ENCODE peak calls at places on chromosomes 11 and 22, in six cellular contexts. C is PC-3; B is MM.1S; F is thoracic aorta; H is CD8-positive, alpha-beta memory T cell; E is left lung. L is an unnamed sample. For H3K9me3, the result is how much of the 10 kb centered on the place peaks cover.

GRCh38 chr11:61976420-61976800 is 9.0 kb upstream of the FTH1 start:
- DNase-seq in H (no peak), F (no peak), C (no peak), E (no peak), B (no peak), L (no peak)

GRCh38 chr22:27992294-27993165 is 73.5 kb upstream of the PITPNB start:
- DNase-seq in E (peak), B (no peak), H (no peak), C (no peak), F (no peak), L (no peak)

GRCh38 chr11:86492370-86493030 is 117.8 kb downstream of the CCDC81 start:
- DNase-seq in E (no peak), C (no peak), F (no peak), B (no peak), H (no peak), L (no peak)

GRCh38 chr22:42792909-42793847 is 63.9 kb downstream of the ARFGAP3 start:
- DNase-seq in H (no peak), B (no peak), C (no peak), F (no peak), E (no peak), L (no peak)

GRCh38 chr11:100808904-100809491 is 121.9 kb downstream of the ARHGAP42 start:
- DNase-seq in E (no peak), C (peak), H (no peak), B (no peak), F (no peak), L (no peak)

GRCh38 chr11:14067686-14068085 is 105.2 kb downstream of the SPON1 start:
- DNase-seq in B (no peak), C (no peak), H (no peak), E (no peak), F (no peak), L (no peak)

GRCh38 chr11:103673773-103674172 is 362.7 kb upstream of the DDI1 start:
- DNase-seq in C (peak), E (no peak), F (no peak), B (no peak), H (no peak), L (no peak)

GRCh38 chr11:123429851-123430735 is at the start of gene GRAMD1B:
- DNase-seq in H (peak), F (no peak), B (peak), C (peak), E (peak), L (no peak)

GRCh38 chr11:105000797-105001196 is 22.2 kb downstream of the CASP5 start:
- DNase-seq in F (no peak), C (no peak), E (no peak), H (peak), B (peak), L (no peak)

GRCh38 chr22:38462960-38463784 is 4.7 kb upstream of the KDELR3 start:
- DNase-seq in H (no peak), F (no peak), E (no peak), B (no peak), C (no peak), L (no peak)

GRCh38 chr11:13289081-13289480 is 11.5 kb downstream of the BMAL1 start:
- DNase-seq in F (no peak), C (peak), E (no peak), B (no peak), H (no peak), L (no peak)

GRCh38 chr22:40300884-40301672 is 45.2 kb upstream of the ADSL start:
- DNase-seq in H (no peak), C (no peak), F (no peak), B (peak), E (no peak), L (no peak)

GRCh38 chr11:6472934-6473333 is 807 bp downstream of the TRIM3 start:
- DNase-seq in E (peak), C (no peak), B (no peak), F (no peak), H (no peak), L (no peak)

GRCh38 chr22:36136475-36136874 is 24.1 kb downstream of the APOL3 start:
- DNase-seq in C (peak), B (no peak), E (no peak), F (peak), H (no peak), L (no peak)

GRCh38 chr11:128496684-128497056 is 90.7 kb downstream of the ETS1 start:
- DNase-seq in H (no peak), B (no peak), E (no peak), C (peak), F (no peak), L (no peak)

GRCh38 chr22:29820941-29821789 is 16.9 kb downstream of the ASCC2 start:
- DNase-seq in B (no peak), F (peak), E (peak), C (peak), H (no peak), L (no peak)

GRCh38 chr11:12281571-12282478 is 95.5 kb upstream of the PARVA start:
- DNase-seq in C (peak), B (peak), F (peak), H (peak), E (peak), L (no peak)

GRCh38 chr22:17264321-17265052 is 45.3 kb upstream of the ADA2 start:
- DNase-seq in E (no peak), C (no peak), H (no peak), F (no peak), B (no peak), L (no peak)

GRCh38 chr11:14764899-14765527 is 121.4 kb downstream of the PDE3B start:
- DNase-seq in F (no peak), E (no peak), H (no peak), C (peak), B (peak), L (no peak)

GRCh38 chr11:76279651-76280050 is 73.3 kb upstream of the WNT11 start:
- DNase-seq in B (no peak), F (no peak), H (no peak), C (no peak), E (no peak), L (no peak)

GRCh38 chr11:117183724-117184349 is 5.3 kb downstream of the SIDT2 start:
- DNase-seq in F (no peak), B (no peak), E (peak), C (peak), H (no peak), L (no peak)

GRCh38 chr11:105935791-105936190 is 86.2 kb downstream of the MSANTD4 start:
- DNase-seq in C (peak), B (no peak), E (no peak), F (no peak), H (no peak), L (no peak)

GRCh38 chr22:41544671-41545476 is 604 bp upstream of the POLR3H start:
- DNase-seq in E (no peak), C (no peak), H (no peak), F (no peak), B (no peak), L (no peak)
- H3K27ac ChIP-seq in E (peak), C (no peak), H (peak), F (no peak), B (no peak), L (peak)

GRCh38 chr22:48670747-48671146 is 1156.9 kb downstream of the BRD1 start:
- DNase-seq in E (no peak), B (no peak), F (no peak), C (no peak), H (no peak), L (no peak)
- H3K9me3 ChIP-seq in E (under half), B (under half), F (under half), C (under half), H (under half), L (under half)

DNA sequence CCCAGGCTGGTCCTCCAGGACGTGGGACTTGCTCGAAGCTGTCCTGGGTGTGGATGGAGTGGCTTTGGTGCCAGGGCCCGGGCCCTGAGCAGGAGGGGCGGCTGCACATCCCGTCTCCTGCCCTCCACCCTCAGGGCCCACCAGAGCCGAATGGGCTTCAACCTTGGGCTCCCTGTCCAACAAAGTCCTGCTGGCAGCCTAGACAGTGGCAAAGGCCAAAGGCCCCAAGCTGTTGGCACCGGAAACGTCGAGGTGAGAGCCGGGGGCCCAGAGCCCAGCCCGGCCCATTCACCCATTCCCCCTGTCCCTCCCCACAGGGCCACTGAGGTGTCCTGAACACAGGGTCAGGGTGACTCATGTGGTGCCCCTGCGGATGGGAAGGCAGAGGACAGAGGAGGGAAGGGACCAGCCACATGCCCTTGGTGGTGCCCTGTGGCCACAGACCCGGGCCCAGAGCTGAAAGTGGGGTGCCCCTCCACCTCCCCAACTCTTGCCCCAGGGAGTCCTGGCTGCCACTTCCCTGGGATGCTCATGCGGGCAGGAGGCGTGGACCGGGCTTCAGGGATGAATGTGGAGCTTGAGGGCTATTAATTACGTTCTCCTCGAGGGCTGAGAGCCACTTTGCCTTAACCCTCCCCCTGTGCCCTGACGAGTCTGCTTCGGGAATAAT is 9.1 kb downstream of the TSPAN32 start:
- DNase-seq in E (no peak), C (no peak), B (no peak), F (no peak), H (no peak), L (no peak)
- H3K27ac ChIP-seq in E (no peak), C (no peak), B (no peak), F (no peak), H (no peak), L (no peak)

GRCh38 chr11:70829160-70829899 is 423.0 kb downstream of the SHANK2 start:
- DNase-seq in E (no peak), B (no peak), F (no peak), C (no peak), H (no peak), L (no peak)

GRCh38 chr11:70825893-70826540 is 426.4 kb downstream of the SHANK2 start:
- DNase-seq in E (no peak), H (no peak), F (no peak), B (no peak), C (no peak), L (no peak)

GRCh38 chr11:70826950-70827349 is 425.4 kb downstream of the SHANK2 start:
- DNase-seq in E (no peak), C (no peak), B (no peak), H (no peak), F (no peak), L (no peak)

GRCh38 chr11:70826541-70826943 is 425.8 kb downstream of the SHANK2 start:
- DNase-seq in B (no peak), H (no peak), C (no peak), F (no peak), E (no peak), L (no peak)

GRCh38 chr11:70828498-70829159 is 423.7 kb downstream of the SHANK2 start:
- DNase-seq in C (no peak), B (no peak), E (no peak), H (no peak), F (no peak), L (no peak)
- H3K9me3 ChIP-seq in C (under half), B (under half), E (under half), H (under half), F (under half), L (under half)

DNA sequence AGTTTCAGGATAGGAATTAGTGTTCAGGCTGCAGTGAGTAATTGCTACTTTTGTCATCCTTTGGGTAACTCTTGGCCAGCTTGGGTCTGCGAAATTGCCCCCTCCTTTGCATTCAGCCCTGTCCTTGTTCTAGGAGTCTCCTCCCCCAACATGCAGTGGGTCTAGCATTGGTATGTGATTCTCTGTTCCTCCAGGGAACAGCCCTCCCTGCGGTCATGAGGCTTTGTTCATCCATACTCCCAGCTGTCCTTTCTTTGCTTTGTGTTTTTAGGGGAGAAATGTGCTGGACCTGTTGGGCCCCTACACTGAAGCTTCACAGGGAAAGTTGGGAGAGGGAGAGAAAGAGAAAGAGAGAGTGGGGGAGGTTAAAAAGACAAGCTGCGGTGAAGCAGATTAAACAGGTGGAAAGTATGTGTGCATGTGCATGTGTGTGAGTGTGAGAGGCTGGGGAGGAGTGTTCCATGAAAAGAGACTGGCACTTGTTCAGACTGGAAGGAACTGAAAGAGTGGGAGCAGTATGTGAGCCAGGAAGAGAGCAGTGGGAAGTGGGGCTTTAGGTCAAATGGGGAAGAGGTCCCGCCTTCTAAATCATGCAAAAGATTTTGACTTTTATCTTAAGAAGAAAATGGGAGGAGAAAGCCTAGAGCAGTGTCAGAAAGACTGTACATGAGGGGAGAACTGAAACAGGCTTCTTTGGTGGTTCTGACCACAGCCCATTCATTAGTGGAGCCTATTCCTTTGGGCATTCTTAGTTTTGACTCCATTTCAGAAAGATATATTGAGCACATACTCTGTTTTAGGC is 17.9 kb upstream of the SESN3 start:
- DNase-seq in F (no peak), E (no peak), H (no peak), C (no peak), B (no peak), L (no peak)
- H3K27ac ChIP-seq in F (no peak), E (no peak), H (no peak), C (no peak), B (no peak), L (no peak)

GRCh38 chr22:10727393-10727792 is 4800.6 kb upstream of the OR11H1 start:
- DNase-seq in H (no peak), E (no peak), B (no peak), C (no peak), F (no peak), L (no peak)
- H3K9me3 ChIP-seq in H (under half), E (half or more), B (under half), C (under half), F (under half), L (under half)

GRCh38 chr11:111435046-111435698 is 56.1 kb upstream of the POU2AF1 start:
- DNase-seq in H (no peak), F (no peak), C (no peak), B (no peak), E (no peak), L (no peak)
- H3K27ac ChIP-seq in H (no peak), F (no peak), C (no peak), B (no peak), E (no peak), L (no peak)

DNA sequence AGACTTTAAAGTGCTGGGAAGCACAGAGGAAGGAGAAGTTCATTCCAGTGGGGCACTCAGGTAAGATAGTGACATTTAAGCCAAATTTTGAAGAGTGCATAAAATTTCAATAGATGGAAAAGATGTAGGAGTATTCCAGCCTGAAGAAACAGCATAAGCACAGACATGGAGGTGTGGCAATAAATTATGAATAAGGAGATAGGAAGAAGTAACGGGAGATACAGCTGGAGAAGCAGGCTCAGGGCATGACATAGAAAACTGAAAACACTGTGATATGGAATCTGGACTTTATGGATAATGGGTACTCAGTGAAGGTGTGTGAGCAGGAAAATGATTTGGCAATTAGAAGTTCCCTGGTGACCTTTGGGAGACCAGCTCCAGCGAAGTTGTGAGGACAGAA is 33.3 kb downstream of the P4HA3 start:
- DNase-seq in H (no peak), E (no peak), F (no peak), B (no peak), C (no peak), L (no peak)
- H3K9me3 ChIP-seq in H (under half), E (under half), F (under half), B (under half), C (under half), L (under half)